ENCODE peak calls at places on chromosome 16, in four cellular contexts. T, R, M and D are unnamed samples.

GRCh38 chr16:21565816-21566669 is 33.3 kb upstream of the METTL9 start:
- DNase-seq in T (no peak), R (peak), M (no peak), D (no peak)

GRCh38 chr16:24041834-24042631 is 206.2 kb downstream of the PRKCB start:
- DNase-seq in T (peak), R (peak), M (peak), D (peak)

GRCh38 chr16:53901396-53901795 is 197.4 kb downstream of the FTO start:
- DNase-seq in T (no peak), R (no peak), M (no peak), D (no peak)

GRCh38 chr16:62190426-62190825 is 154.2 kb upstream of the CDH8 start:
- DNase-seq in T (peak), R (no peak), M (peak), D (no peak)

GRCh38 chr16:49876716-49877129 is 20.8 kb upstream of the ZNF423 start:
- DNase-seq in T (no peak), R (no peak), M (no peak), D (no peak)

GRCh38 chr16:76346210-76346609 is 69.0 kb downstream of the CNTNAP4 start:
- DNase-seq in T (no peak), R (no peak), M (no peak), D (no peak)

GRCh38 chr16:5756969-5757368 is 659.4 kb upstream of the EEF2KMT start:
- DNase-seq in T (no peak), R (no peak), M (no peak), D (no peak)

GRCh38 chr16:83738926-83739503 is 68.8 kb upstream of the HSBP1 start:
- DNase-seq in T (no peak), R (no peak), M (peak), D (no peak)

GRCh38 chr16:35732046-35732810 is 2272.8 kb downstream of the TP53TG3F start:
- DNase-seq in T (no peak), R (no peak), M (no peak), D (no peak)

GRCh38 chr16:25155553-25156460 is 44.3 kb downstream of the LCMT1 start:
- DNase-seq in T (peak), R (no peak), M (peak), D (no peak)

GRCh38 chr16:65789546-65789945 is 576.9 kb upstream of the CDH5 start:
- DNase-seq in T (no peak), R (no peak), M (no peak), D (no peak)

GRCh38 chr16:1707193-1707790 is 1.3 kb downstream of the MAPK8IP3 start:
- DNase-seq in T (no peak), R (no peak), M (peak), D (peak)

GRCh38 chr16:11052080-11052808 is 107.9 kb downstream of the CLEC16A start:
- DNase-seq in T (no peak), R (no peak), M (no peak), D (no peak)

GRCh38 chr16:82641336-82641984 is 14.7 kb downstream of the CDH13 start:
- DNase-seq in T (peak), R (no peak), M (peak), D (peak)

GRCh38 chr16:80466024-80466986 is 74.5 kb upstream of the DYNLRB2 start:
- DNase-seq in T (peak), R (peak), M (peak), D (peak)

GRCh38 chr16:76428858-76429257 is 151.7 kb downstream of the CNTNAP4 start:
- DNase-seq in T (peak), R (peak), M (no peak), D (no peak)

GRCh38 chr16:88681084-88681680 is 5.1 kb downstream of the SNAI3 start:
- DNase-seq in T (peak), R (no peak), M (no peak), D (no peak)
- H3K4me3 ChIP-seq in T (no peak), R (no peak), M (no peak), D (no peak)

GRCh38 chr16:85362443-85362842 is 250.2 kb upstream of the CIBAR2 start:
- DNase-seq in T (no peak), R (no peak), M (no peak), D (no peak)

GRCh38 chr16:85365120-85365519 is 248.0 kb upstream of the GSE1 start:
- DNase-seq in T (peak), R (no peak), M (no peak), D (no peak)

GRCh38 chr16:85364323-85365040 is 248.6 kb upstream of the GSE1 start:
- DNase-seq in T (no peak), R (no peak), M (peak), D (no peak)

GRCh38 chr16:85363427-85363826 is 249.7 kb upstream of the GSE1 start:
- DNase-seq in T (no peak), R (no peak), M (no peak), D (no peak)

DNA sequence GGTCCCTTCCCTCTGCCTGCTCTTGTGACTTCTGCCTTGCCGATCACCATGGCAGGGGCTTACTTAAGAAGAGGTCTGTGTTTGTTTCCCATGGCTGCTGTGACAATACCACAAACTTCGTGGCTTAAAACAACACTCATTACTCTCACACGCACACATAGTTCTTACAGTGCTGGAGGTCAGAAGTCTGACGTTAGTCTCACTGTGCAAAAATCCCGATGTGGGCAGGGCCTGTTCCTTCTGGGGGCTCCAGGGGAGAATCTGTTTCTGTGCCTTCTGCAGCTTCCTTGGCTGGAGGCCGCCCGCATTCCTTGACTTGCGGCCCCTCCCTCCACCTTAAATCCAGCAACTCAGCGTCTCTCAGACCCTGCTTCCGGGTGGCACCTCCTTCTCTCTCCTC is 249.2 kb upstream of the GSE1 start:
- DNase-seq in T (no peak), R (no peak), M (peak), D (peak)
- TF ChIP-seq CTCF in T (no peak), R (no peak), M (no peak), D (no peak)

GRCh38 chr16:87603684-87604571 is 1.6 kb downstream of the JPH3 start:
- DNase-seq in T (no peak), R (no peak), M (no peak), D (no peak)
- H3K4me3 ChIP-seq in T (no peak), R (no peak), M (no peak), D (no peak)

GRCh38 chr16:59201160-59201559 is 467.0 kb upstream of the GOT2 start:
- DNase-seq in T (no peak), R (no peak), M (no peak), D (no peak)

GRCh38 chr16:59202463-59202862 is 468.3 kb upstream of the GOT2 start:
- DNase-seq in T (no peak), R (no peak), M (no peak), D (no peak)

GRCh38 chr16:59205403-59205802 is 471.3 kb upstream of the GOT2 start:
- DNase-seq in T (no peak), R (no peak), M (no peak), D (no peak)

GRCh38 chr16:59201821-59202220 is 467.7 kb upstream of the GOT2 start:
- DNase-seq in T (no peak), R (no peak), M (no peak), D (no peak)

DNA sequence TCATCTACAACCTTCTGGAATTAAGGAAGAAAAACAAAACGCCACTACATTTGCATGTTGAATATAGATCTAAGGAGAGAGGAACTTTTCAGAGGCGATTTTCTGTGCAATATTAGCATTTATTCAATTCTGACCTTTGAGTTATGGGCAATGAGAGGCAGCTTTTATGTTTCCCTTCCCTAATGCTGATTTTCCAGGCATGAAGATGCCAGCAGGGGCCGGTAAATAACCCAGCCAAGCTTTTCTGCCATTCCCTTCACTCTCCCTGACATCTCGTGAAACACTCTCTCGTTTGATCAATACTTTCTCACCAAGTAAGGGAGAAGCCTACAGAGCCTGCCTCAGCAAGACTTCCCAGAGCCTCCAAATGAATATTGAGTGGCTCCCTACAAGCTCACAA is 470.5 kb upstream of the GOT2 start:
- DNase-seq in T (no peak), R (no peak), M (no peak), D (no peak)
- TF ChIP-seq CTCF in T (no peak), R (no peak), M (no peak), D (no peak)

GRCh38 chr16:8797364-8798173 is at the start of the genes PMM2 and TMEM186:
- DNase-seq in T (peak), R (peak), M (peak), D (peak)
- H3K4me3 ChIP-seq in T (peak), R (peak), M (peak), D (peak)

DNA sequence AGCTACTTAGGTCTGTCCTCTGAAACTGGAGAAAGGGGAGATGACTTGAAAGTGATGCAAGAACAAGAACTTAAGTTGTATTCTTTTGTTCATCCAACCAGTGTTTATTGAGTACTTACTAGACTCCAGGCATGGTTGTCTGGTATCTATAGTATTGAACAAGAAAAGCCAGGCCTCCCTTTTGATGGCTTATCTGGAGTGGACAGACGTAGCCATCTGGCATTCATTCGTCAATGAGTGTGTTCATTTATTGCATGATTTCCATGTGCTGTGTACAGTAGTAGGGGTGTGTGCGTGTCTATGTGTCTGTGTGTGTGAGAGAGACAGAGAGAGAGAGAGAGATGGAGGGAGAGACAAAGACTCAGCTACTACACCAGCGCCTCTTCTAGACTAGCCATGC is 9.2 kb downstream of the ABAT start:
- DNase-seq in T (no peak), R (no peak), M (no peak), D (no peak)
- TF ChIP-seq CTCF in T (no peak), R (no peak), M (no peak), D (no peak)

DNA sequence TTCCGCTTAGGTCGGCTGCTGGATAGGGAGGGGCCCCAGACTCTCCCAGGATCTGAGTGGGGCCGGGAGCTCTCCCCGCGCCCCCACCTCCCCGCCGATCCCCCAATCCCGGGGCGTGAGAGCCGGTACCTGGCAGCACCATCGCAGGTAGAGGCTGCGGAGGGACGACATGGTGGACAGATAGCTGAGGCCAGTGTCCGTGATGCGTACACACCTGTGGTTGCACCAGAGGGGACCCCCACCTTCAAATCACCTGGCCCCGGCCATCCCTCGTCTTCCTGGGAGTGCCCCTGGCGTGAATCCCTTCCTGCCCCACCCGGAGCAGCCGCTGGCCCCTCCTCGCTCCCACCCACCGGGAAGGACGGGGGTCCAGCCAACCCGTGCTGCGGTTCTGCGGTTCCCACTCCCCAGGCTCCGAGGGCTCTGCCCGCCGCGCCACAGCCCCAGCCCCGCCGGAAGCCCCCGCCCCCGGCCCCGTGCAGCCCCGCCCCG is 4.7 kb upstream of the WDR24 start:
- DNase-seq in T (no peak), R (no peak), M (no peak), D (no peak)
- H3K4me3 ChIP-seq in T (peak), R (peak), M (no peak), D (no peak)

GRCh38 chr16:56538331-56538730 is 18.5 kb upstream of the BBS2 start:
- DNase-seq in T (no peak), R (no peak), M (no peak), D (no peak)
- TF ChIP-seq CTCF in T (no peak), R (no peak), M (no peak), D (no peak)